ENCODE peak calls at places on chromosome 20, in four cellular contexts. O is GF-D8, X is progenitor cell of endocrine pancreas, B is transverse colon. L is an unnamed sample.
A peak's percentile ranks its signal among the peaks of the same experiment; 100 is the strongest.

GRCh38 chr20:19275038-19275629 is 62.7 kb downstream of the SLC24A3 start:
- DNase-seq in B (no peak), X (no peak), O (no peak), L (no peak)

GRCh38 chr20:11394145-11394833 is 523.4 kb upstream of the BTBD3 start:
- DNase-seq in B (no peak), X (no peak), O (no peak), L (no peak)

GRCh38 chr20:6051505-6051904 is 2.4 kb downstream of the LRRN4 start:
- DNase-seq in B (no peak), O (no peak), X (no peak), L (no peak)

GRCh38 chr20:38673261-38673660 is 51.0 kb upstream of the SLC32A1 start:
- DNase-seq in O (no peak), B (no peak), X (no peak), L (no peak)

GRCh38 chr20:63682384-63683139 is 13.9 kb upstream of the TNFRSF6B start:
- DNase-seq in O (no peak), B (peak; percentile 53), X (no peak), L (peak; percentile 56)

GRCh38 chr20:46640044-46640443 is 11.2 kb downstream of the SLC13A3 start:
- DNase-seq in X (no peak), O (no peak), B (no peak), L (no peak)

GRCh38 chr20:760751-761417 is 7.4 kb downstream of the SLC52A3 start:
- DNase-seq in B (no peak), X (peak; percentile 68), O (no peak), L (peak; percentile 9)

GRCh38 chr20:40232288-40232687 is 456.7 kb downstream of the MAFB start:
- DNase-seq in X (no peak), B (no peak), O (no peak), L (no peak)

GRCh38 chr20:61311656-61312387 is 59.8 kb downstream of the CDH4 start:
- DNase-seq in X (no peak), B (no peak), O (no peak), L (no peak)

GRCh38 chr20:3276400-3277015 is 37.5 kb upstream of the SLC4A11 start:
- DNase-seq in X (no peak), O (no peak), B (no peak), L (no peak)

GRCh38 chr20:4617484-4617883 is 104.2 kb upstream of the PRND start:
- DNase-seq in X (no peak), B (no peak), O (no peak), L (no peak)

GRCh38 chr20:20553534-20553933 is 158.9 kb downstream of the RALGAPA2 start:
- DNase-seq in X (no peak), B (no peak), O (no peak), L (no peak)